ENCODE peak calls at places on chromosomes 16 and 17, in four cellular contexts. C, G, S and M are unnamed samples.

GRCh38 chr17:43224146-43224705 is 4.2 kb downstream of the CCDC200 start:
- DNase-seq in C (no peak), G (no peak), S (no peak), M (no peak)

GRCh38 chr17:51427259-51428255 is 167.2 kb downstream of the UTP18 start:
- DNase-seq in C (no peak), G (no peak), S (peak), M (no peak)

GRCh38 chr17:77324227-77324626 is 183.5 kb downstream of the SEC14L1 start:
- DNase-seq in C (no peak), G (no peak), S (no peak), M (no peak)

GRCh38 chr17:78432226-78432894 is 53.9 kb downstream of the PGS1 start:
- DNase-seq in C (no peak), G (no peak), S (no peak), M (no peak)

GRCh38 chr17:44214230-44214494 is 5.3 kb downstream of the UBTF start:
- DNase-seq in C (no peak), G (no peak), S (no peak), M (no peak)

GRCh38 chr17:28219771-28220170 is 99.2 kb upstream of the TMEM97 start:
- DNase-seq in C (no peak), G (no peak), S (no peak), M (no peak)

GRCh38 chr16:4207229-4207628 is 34.7 kb downstream of the SRL start:
- DNase-seq in C (no peak), G (no peak), S (no peak), M (no peak)

GRCh38 chr17:65294184-65294719 is 157.1 kb downstream of the RGS9 start:
- DNase-seq in C (peak), G (peak), S (no peak), M (peak)

GRCh38 chr17:47665655-47666054 is 15.9 kb downstream of the KPNB1 start:
- DNase-seq in C (no peak), G (no peak), S (no peak), M (no peak)

GRCh38 chr17:69607162-69607834 is 192.8 kb downstream of the MAP2K6 start:
- DNase-seq in C (no peak), G (peak), S (peak), M (peak)

GRCh38 chr16:88537864-88538263 is 32.3 kb upstream of the ZC3H18 start:
- DNase-seq in C (no peak), G (no peak), S (no peak), M (no peak)

GRCh38 chr17:49403514-49404289 is 11.0 kb downstream of the PHB1 start:
- DNase-seq in C (no peak), G (no peak), S (no peak), M (no peak)

GRCh38 chr17:66952031-66952524 is 12.4 kb upstream of the CACNG4 start:
- DNase-seq in C (no peak), G (peak), S (no peak), M (peak)

GRCh38 chr17:17204041-17204591 is 2.0 kb downstream of the PLD6 start:
- DNase-seq in C (no peak), G (no peak), S (no peak), M (no peak)

GRCh38 chr16:66728117-66728787 is 23.2 kb downstream of the DYNC1LI2 start:
- DNase-seq in C (peak), G (no peak), S (no peak), M (peak)

GRCh38 chr17:37710344-37710886 is 34.4 kb downstream of the HNF1B start:
- DNase-seq in C (peak), G (peak), S (no peak), M (peak)

GRCh38 chr17:57257213-57257873 is 1.0 kb downstream of the MSI2 start:
- DNase-seq in C (no peak), G (no peak), S (no peak), M (no peak)

GRCh38 chr17:83079340-83079747 is at the start of gene METRNL:
- DNase-seq in C (peak), G (no peak), S (no peak), M (no peak)

GRCh38 chr17:18315498-18316360 is 636 bp downstream of the SMCR8 start:
- DNase-seq in C (no peak), G (no peak), S (no peak), M (no peak)

GRCh38 chr17:17758443-17758842 is 77.2 kb downstream of the RAI1 start:
- DNase-seq in C (no peak), G (no peak), S (no peak), M (no peak)

GRCh38 chr16:78778724-78779004 is 679.2 kb downstream of the WWOX start:
- DNase-seq in C (no peak), G (no peak), S (no peak), M (no peak)

GRCh38 chr17:19769946-19770652 is 22.0 kb upstream of the ALDH3A1 start:
- DNase-seq in C (no peak), G (no peak), S (no peak), M (no peak)

GRCh38 chr17:64387145-64387473 is 3.6 kb downstream of the PECAM1 start:
- DNase-seq in C (no peak), G (no peak), S (no peak), M (no peak)

GRCh38 chr17:65527381-65527780 is 34.1 kb downstream of the AXIN2 start:
- DNase-seq in C (no peak), G (no peak), S (no peak), M (no peak)

GRCh38 chr17:43319293-43320124 is 79.3 kb upstream of the ARL4D start:
- DNase-seq in C (no peak), G (no peak), S (no peak), M (no peak)

GRCh38 chr17:49590874-49591273 is 15.2 kb downstream of the NXPH3 start:
- DNase-seq in C (no peak), G (no peak), S (no peak), M (no peak)

GRCh38 chr17:83056583-83057396 is 22.6 kb upstream of the METRNL start:
- DNase-seq in C (no peak), G (no peak), S (no peak), M (no peak)

GRCh38 chr16:926715-927114 is 44.1 kb downstream of the LMF1 start:
- DNase-seq in C (no peak), G (no peak), S (no peak), M (no peak)

GRCh38 chr17:79997004-79997673 is 38.5 kb downstream of the TBC1D16 start:
- DNase-seq in C (no peak), G (no peak), S (peak), M (no peak)

GRCh38 chr17:82876602-82877391 is 37.0 kb upstream of the ZNF750 start:
- DNase-seq in C (peak), G (no peak), S (no peak), M (peak)

GRCh38 chr17:68431661-68432071 is 25.6 kb downstream of the WIPI1 start:
- DNase-seq in C (peak), G (no peak), S (no peak), M (peak)

GRCh38 chr17:36148559-36149295 is 27.7 kb downstream of the TBC1D3B start:
- DNase-seq in C (peak), G (peak), S (peak), M (peak)

GRCh38 chr16:86701286-86701975 is 123.1 kb downstream of the FOXL1 start:
- DNase-seq in C (no peak), G (no peak), S (no peak), M (no peak)

GRCh38 chr16:86702824-86703588 is 124.7 kb downstream of the FOXL1 start:
- DNase-seq in C (no peak), G (no peak), S (peak), M (no peak)

GRCh38 chr16:86692476-86692875 is 114.1 kb downstream of the FOXL1 start:
- DNase-seq in C (no peak), G (no peak), S (no peak), M (no peak)

GRCh38 chr16:86700396-86700945 is 122.1 kb downstream of the FOXL1 start:
- DNase-seq in C (no peak), G (no peak), S (no peak), M (no peak)

GRCh38 chr16:86697715-86698114 is 119.4 kb downstream of the FOXL1 start:
- DNase-seq in C (no peak), G (no peak), S (no peak), M (no peak)
- TF ChIP-seq RAD21 in C (no peak), G (no peak), S (no peak), M (no peak)

DNA sequence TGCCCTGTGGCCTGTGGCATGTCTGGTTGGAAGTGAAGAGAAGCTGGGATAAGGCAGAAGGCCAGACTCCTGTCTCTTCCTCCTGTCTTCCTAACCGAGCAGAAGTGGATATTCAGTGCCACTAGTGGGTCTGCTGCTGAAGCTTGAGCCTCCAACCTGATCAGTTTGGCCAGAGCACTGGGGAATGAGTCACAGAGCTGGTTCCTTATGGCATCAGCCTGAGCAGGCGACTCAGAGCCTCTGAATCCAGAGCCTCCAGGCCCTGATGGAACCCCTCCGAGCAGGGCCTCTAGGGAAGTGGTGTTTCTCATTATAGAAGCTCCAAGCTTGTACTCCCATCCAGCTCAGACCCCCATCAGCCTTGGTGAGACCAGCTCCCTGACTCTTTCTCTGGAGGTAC is 2.0 kb downstream of the WSCD1 start:
- DNase-seq in C (no peak), G (no peak), S (no peak), M (no peak)
- TF ChIP-seq HDAC6 in C (no peak), G (no peak), S (no peak), M (no peak)

GRCh38 chr16:27048316-27048715 is 18.4 kb upstream of the C16orf82 start:
- DNase-seq in C (no peak), G (no peak), S (no peak), M (no peak)
- TF ChIP-seq RAD21 in C (no peak), G (no peak), S (no peak), M (no peak)

DNA sequence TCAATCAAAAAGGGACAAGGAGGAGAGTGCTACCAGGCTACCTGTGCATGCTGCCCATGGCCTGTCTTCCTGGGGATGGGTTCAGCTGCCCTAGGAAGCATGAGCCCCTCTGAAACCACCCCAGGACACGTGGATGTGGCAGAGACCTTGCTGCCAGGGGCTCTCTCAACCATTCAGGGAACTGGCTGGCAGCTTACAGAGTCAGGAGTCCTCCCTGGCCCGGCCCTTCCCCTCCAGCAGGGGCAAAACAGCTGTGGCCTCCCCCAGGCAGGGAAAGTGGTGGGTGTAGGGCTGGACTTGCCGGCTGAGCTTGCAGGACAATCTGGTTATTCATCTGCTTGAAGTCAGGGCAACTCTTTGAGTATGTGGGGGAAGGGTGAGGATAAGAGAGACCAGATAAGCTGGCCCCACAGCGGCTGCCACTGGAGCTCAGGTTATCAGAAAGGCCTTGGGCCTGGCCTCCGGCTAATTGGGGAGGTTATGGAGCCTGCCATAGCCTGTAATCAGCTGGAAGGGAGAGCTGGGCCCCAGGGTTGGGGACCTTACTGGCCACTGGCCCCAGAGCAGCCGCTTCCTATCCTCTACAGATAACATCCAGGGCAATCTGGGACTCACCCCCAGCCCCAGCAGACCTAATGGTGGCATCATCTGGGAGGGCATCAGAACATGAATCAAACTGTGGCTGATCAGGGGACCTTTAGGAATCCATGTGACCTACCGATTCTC is 5.6 kb upstream of the TBX2 start:
- DNase-seq in C (no peak), G (no peak), S (no peak), M (peak)
- TF ChIP-seq HDAC6 in C (no peak), G (no peak), S (no peak), M (no peak)

DNA sequence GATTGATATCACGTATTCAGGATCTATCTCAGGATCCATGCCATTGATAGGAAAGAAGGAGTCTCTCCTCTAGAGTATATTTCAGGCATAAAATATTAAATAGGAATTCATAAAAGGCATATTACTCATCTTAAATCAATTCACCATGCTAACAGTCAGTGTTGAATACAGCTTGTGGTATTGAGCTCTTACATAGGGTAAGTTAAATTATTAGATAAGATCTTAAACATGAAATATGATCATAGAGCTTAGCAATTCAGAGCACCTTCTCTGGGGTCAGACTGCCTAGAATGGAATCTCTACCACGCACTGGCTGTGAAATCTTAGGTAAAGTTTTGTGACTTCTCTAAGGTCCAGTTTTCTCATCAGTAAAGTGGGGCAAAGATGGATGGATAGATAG is 20.8 kb downstream of the MARCHF10 start:
- DNase-seq in C (no peak), G (no peak), S (no peak), M (no peak)
- TF ChIP-seq RAD21 in C (no peak), G (no peak), S (no peak), M (no peak)

GRCh38 chr17:15323147-15323546 is 18.2 kb downstream of the TEKT3 start:
- DNase-seq in C (no peak), G (no peak), S (no peak), M (no peak)
- TF ChIP-seq HDAC6 in C (no peak), G (no peak), S (no peak), M (no peak)

DNA sequence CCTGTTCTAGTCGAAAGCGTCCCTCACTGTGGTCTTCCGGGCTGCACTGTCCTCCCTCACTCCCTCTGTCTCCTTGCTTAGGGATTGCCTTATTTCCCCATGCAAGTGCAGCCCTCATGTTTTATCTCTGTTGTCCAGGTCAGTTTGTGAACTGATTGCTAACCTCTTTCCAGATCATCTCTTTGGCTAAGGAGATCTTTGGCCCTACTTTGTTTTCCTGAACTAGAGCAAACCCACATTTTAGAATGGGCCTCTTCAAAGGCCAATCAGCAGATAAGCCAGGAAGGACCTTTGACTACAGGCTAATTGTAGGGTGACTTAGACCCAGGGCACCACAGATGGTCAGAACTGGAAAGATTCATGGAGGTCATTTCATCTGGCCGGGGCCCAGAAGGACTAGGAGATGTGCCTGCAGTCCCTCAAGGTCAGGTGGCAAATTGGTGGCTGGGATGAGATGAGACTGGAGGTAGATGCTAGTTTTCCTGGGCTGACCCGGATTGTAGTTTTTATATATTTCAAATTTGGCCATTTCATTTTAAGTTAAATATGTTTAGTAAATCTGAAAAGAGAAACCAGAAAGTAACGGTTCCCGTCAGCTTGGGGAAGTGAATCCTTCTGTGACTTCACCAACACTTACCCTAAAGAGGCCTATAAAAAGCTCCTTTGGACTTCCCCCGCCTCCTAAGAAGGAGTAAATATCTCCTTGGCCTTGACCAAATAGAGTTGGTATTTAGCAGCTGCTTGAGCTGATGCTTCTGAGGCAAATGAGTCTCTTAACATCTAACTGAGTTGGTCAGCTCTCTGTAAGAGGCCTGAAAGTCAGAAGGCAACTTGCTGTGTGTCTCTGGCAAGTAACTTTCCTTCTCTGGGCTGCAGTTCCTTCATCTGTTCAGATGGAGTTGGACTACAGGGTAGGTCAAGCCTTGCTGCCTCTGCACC is 6.3 kb upstream of the SLC25A19 start:
- DNase-seq in C (no peak), G (no peak), S (peak), M (peak)
- TF ChIP-seq RAD21 in C (no peak), G (no peak), S (peak), M (peak)

GRCh38 chr17:4487820-4488716 is 10.6 kb upstream of the SPNS2 start:
- DNase-seq in C (no peak), G (no peak), S (no peak), M (no peak)

GRCh38 chr17:4488989-4489595 is 9.6 kb upstream of the SPNS2 start:
- DNase-seq in C (no peak), G (no peak), S (no peak), M (no peak)

GRCh38 chr17:4482338-4483011 is 16.2 kb upstream of the SPNS2 start:
- DNase-seq in C (no peak), G (no peak), S (no peak), M (no peak)

GRCh38 chr17:4483012-4483840 is 15.5 kb upstream of the SPNS2 start:
- DNase-seq in C (no peak), G (no peak), S (no peak), M (no peak)

DNA sequence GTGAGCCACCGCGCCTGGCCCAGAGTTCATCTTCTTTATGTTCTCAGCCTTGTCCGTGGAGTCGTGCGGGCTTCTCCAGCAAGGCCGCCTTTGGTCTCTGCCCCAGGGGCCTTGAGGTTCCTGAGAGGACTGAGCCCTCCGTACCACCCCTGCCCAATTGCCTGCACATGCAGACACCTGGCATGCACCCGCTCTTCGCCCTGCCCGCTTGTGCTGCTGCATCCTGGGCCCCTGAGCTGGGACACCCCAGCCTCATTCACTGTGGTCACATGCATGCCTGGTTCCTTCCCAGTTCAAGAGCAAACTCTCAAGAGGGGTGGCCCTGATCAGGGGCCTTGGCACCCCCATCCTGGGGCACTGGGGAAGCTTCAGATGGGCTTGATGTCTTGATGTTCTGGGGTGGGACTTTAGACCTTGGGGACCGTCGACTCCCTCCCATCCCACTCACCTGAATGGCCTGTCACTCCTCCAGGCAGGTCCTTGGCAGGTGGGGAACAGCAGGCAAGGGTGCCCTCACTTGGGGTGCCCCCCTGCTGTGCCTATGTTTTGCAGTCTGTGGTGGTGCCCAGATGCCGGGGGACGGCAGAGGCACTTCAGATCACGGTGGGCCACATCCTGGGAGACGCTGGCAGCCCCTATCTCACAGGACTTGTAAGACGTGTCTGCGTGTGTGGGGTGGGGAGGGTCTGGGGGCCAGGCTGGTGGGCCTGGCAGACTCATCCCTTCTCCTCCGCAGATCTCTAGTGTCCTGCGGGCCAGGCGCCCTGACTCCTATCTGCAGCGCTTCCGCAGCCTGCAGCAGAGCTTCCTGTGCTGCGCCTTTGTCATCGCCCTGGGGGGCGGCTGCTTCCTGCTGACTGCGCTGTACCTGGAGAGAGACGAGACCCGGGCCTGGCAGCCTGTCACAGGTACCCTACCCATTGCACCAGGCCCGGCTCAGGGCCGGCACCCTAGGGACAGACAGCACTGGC is 12.7 kb upstream of the SPNS2 start:
- DNase-seq in C (no peak), G (no peak), S (no peak), M (no peak)
- TF ChIP-seq HDAC6 in C (no peak), G (no peak), S (no peak), M (no peak)

GRCh38 chr16:57194512-57194911 is 8.4 kb downstream of the RSPRY1 start:
- DNase-seq in C (peak), G (no peak), S (no peak), M (peak)
- TF ChIP-seq RAD21 in C (no peak), G (no peak), S (no peak), M (no peak)